ENCODE peak calls at places on chromosome 9, in nine cellular contexts. M, Y, D, W, K, X, U, L and B are unnamed samples.

GRCh38 chr9:77215874-77216273 is 38.5 kb downstream of the VPS13A start:
- DNase-seq in X (no peak), Y (no peak), W (no peak), M (peak; percentile 16), D (no peak), U (no peak), K (no peak), L (no peak), B (no peak)

GRCh38 chr9:75146229-75146628 is 57.9 kb downstream of the OSTF1 start:
- DNase-seq in D (no peak), Y (no peak), L (no peak), M (peak; percentile 62), W (no peak), K (no peak), U (no peak), X (no peak), B (no peak)

GRCh38 chr9:126155756-126156664 is 170.6 kb upstream of the MVB12B start:
- DNase-seq in Y (peak; percentile 17), D (peak; percentile 39), M (no peak), U (peak; percentile 39), X (no peak), W (no peak), L (no peak), K (no peak), B (no peak)

GRCh38 chr9:38141751-38142150 is 72.7 kb upstream of the SHB start:
- DNase-seq in Y (no peak), M (peak; percentile 72), L (no peak), X (no peak), K (no peak), U (no peak), D (no peak), W (no peak), B (no peak)

GRCh38 chr9:92310562-92310961 is 14.6 kb downstream of the NOL8 start:
- DNase-seq in D (no peak), X (no peak), U (no peak), W (no peak), L (no peak), M (no peak), K (no peak), Y (no peak), B (no peak)

GRCh38 chr9:106745457-106745856 is 117.5 kb upstream of the ZNF462 start:
- DNase-seq in M (no peak), K (no peak), D (no peak), L (no peak), W (no peak), U (no peak), Y (no peak), X (no peak), B (no peak)

GRCh38 chr9:110994771-110995241 is 43.5 kb downstream of the LPAR1 start:
- DNase-seq in K (no peak), U (no peak), X (no peak), M (peak; percentile 73), L (no peak), Y (no peak), W (no peak), D (no peak), B (no peak)

GRCh38 chr9:16484178-16484577 is 386.3 kb downstream of the BNC2 start:
- DNase-seq in X (no peak), K (no peak), U (no peak), M (no peak), D (no peak), Y (no peak), W (no peak), L (no peak), B (no peak)

GRCh38 chr9:130936285-130937117 is 2.5 kb downstream of the FIBCD1 start:
- DNase-seq in X (no peak), U (no peak), W (no peak), M (peak; percentile 88), D (peak; percentile 79), Y (no peak), K (no peak), L (no peak), B (no peak)

GRCh38 chr9:112271466-112272098 is 61.8 kb downstream of the PTBP3 start:
- DNase-seq in U (no peak), X (no peak), W (no peak), D (no peak), K (no peak), L (no peak), M (no peak), Y (no peak), B (no peak)

GRCh38 chr9:29422445-29422844 is 1849.2 kb upstream of the C9orf72 start:
- DNase-seq in X (no peak), M (no peak), D (no peak), U (no peak), K (no peak), W (no peak), Y (no peak), L (no peak), B (no peak)

GRCh38 chr9:91066042-91066415 is 264.4 kb downstream of the SYK start:
- DNase-seq in Y (no peak), D (peak; percentile 39), W (no peak), U (no peak), X (no peak), L (no peak), K (no peak), M (no peak), B (no peak)

GRCh38 chr9:112852741-112853505 is 37.8 kb downstream of the SLC46A2 start:
- DNase-seq in M (no peak), K (no peak), Y (no peak), X (no peak), L (no peak), U (no peak), D (no peak), W (no peak), B (no peak)

GRCh38 chr9:105678163-105678562 is 15.9 kb downstream of the TAL2 start:
- DNase-seq in X (no peak), W (no peak), Y (no peak), L (no peak), K (no peak), U (no peak), D (no peak), M (no peak), B (no peak)

GRCh38 chr9:107137495-107138202 is 145.4 kb upstream of the RAD23B start:
- DNase-seq in U (no peak), W (no peak), M (peak; percentile 70), L (no peak), X (no peak), K (no peak), Y (no peak), D (no peak), B (peak; percentile 5)

GRCh38 chr9:103089357-103089756 is 94.2 kb downstream of the CYLC2 start:
- DNase-seq in U (no peak), L (no peak), X (no peak), Y (no peak), K (no peak), M (no peak), D (no peak), W (no peak), B (no peak)

GRCh38 chr9:85114799-85115198 is 445.3 kb downstream of the NTRK2 start:
- DNase-seq in L (no peak), U (no peak), W (no peak), K (no peak), M (no peak), Y (no peak), D (no peak), X (no peak), B (no peak)

GRCh38 chr9:6944896-6945295 is 187.1 kb downstream of the KDM4C start:
- DNase-seq in D (no peak), L (no peak), U (no peak), M (peak; percentile 50), W (no peak), Y (no peak), X (no peak), K (no peak), B (no peak)

GRCh38 chr9:136059851-136060670 is 35.0 kb downstream of the NACC2 start:
- DNase-seq in L (no peak), W (no peak), Y (no peak), X (no peak), U (peak; percentile 40), D (peak; percentile 72), M (peak; percentile 15), K (no peak), B (no peak)
- H3K4me1 ChIP-seq in L (peaks cover 42% of the 10 kb centered on the region), W (peaks cover 11% of the 10 kb centered on the region), Y (peaks cover 61% of the 10 kb centered on the region), X (no peaks in the 10 kb centered on the region), U (no peaks in the 10 kb centered on the region), D (peaks cover 10% of the 10 kb centered on the region), M (no peaks in the 10 kb centered on the region), K (no peaks in the 10 kb centered on the region), B (peaks cover 16% of the 10 kb centered on the region)

DNA sequence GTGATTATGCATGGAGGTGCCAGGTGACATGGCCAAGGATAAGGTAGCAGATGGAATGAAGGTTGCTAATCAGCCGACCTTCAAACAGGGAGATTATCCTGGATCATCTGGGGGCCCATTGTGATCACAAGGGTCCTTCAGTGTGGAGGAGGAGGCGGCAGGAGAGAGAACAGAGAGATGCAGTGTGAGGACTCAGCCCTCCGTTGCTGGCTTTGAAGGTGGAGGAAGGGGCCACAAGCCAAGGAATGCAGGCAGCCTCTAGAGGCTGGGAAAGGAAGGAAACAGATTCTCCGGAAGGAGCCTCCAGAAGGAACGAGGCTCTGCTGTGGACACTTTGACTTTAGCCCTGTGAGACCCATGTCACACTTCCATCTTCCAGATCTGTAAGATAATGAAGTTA is 27.4 kb upstream of the EEIG1 start:
- DNase-seq in W (no peak), D (no peak), M (no peak), U (no peak), X (no peak), L (no peak), Y (no peak), K (no peak), B (no peak)
- H3K27ac ChIP-seq in W (no peak overlapping the region), D (no peak overlapping the region), M (no peak overlapping the region), U (peak overlapping the region; percentile 82), X (peak overlapping the region; percentile 73), L (no peak overlapping the region), Y (no peak overlapping the region), K (no peak overlapping the region), B (peak overlapping the region; percentile 92)

DNA sequence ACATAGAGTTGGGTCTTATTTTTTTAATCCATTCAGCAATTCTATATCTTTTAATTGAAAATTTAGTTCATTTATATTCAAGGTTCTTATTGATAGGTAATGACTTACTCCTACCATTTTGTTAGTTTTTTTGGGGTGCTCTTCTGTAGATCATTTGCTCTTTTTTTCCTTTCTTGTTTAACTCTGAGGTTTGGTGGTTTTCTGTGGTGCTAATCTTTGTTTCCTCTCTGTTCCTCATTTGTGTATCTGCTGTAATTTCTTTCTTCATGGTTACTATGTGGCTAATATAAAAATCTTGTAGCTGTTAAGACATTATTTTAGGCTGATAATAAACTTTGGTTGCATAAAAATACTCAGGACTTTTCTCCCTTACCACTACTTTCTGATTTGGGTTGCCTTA is 181.6 kb upstream of the DMRTA1 start:
- DNase-seq in W (no peak), U (no peak), L (no peak), K (no peak), D (no peak), X (no peak), Y (no peak), M (no peak), B (no peak)
- H3K4me3 ChIP-seq in W (no peak overlapping the region), U (no peak overlapping the region), L (no peak overlapping the region), K (no peak overlapping the region), D (no peak overlapping the region), X (no peak overlapping the region), Y (no peak overlapping the region), M (no peak overlapping the region), B (no peak overlapping the region)

DNA sequence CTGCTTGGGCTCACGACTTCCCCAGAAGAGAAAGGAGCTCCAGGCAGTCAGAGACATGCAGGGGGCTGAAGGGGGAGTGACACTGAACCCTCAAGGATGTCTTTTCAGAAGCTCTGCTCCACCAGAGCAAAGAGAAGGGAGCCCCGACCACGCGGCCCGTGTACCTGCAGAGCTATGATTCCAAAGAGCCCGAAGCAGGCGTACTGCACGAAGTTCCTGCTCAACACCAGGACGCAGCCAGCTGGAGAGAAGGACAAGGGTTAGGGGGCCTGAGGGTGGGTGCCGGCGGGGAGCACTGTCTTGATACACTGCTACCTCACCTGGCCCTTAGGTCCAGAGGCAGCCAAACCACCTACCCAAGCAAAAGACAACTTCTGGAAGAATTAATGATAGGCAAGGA is 9.4 kb downstream of the SURF4 start:
- DNase-seq in D (peak; percentile 52), X (no peak), M (no peak), K (no peak), Y (no peak), U (no peak), W (no peak), L (peak; percentile 36), B (no peak)
- H3K4me1 ChIP-seq in D (peaks cover 25% of the 10 kb centered on the region), X (peaks cover 15% of the 10 kb centered on the region), M (peaks cover 30% of the 10 kb centered on the region), K (peaks cover 39% of the 10 kb centered on the region), Y (peaks cover 69% of the 10 kb centered on the region), U (no peaks in the 10 kb centered on the region), W (peaks cover 39% of the 10 kb centered on the region), L (peaks cover 47% of the 10 kb centered on the region), B (peaks cover 48% of the 10 kb centered on the region)